ENCODE peak calls at places on chromosomes 3 and 15, in nine cellular contexts. One of them, this sample, is unnamed. For H3K9me2, the result is how much of the 10 kb centered on the place peaks cover.

GRCh38 chr15:70250208-70251201 is 152.8 kb upstream of the TLE3 start:
- DNase-seq in PC-3: no peak
- DNase-seq in PC-9: no peak
- DNase-seq in GM23338: no peak
- DNase-seq in MM.1S: no peak
- DNase-seq in hepatocyte: no peak
- DNase-seq in GM23248: no peak
- DNase-seq in OCI-LY7: no peak
- DNase-seq in HCT116: no peak
- DNase-seq in this sample: no peak

GRCh38 chr3:98500019-98500418 is 2.5 kb downstream of the OR5K2 start:
- DNase-seq in HCT116: no peak
- DNase-seq in GM23248: no peak
- DNase-seq in OCI-LY7: no peak
- DNase-seq in hepatocyte: no peak
- DNase-seq in PC-3: no peak
- DNase-seq in PC-9: no peak
- DNase-seq in MM.1S: no peak
- DNase-seq in GM23338: no peak
- DNase-seq in this sample: no peak

GRCh38 chr3:183149915-183150825 is 12.4 kb downstream of the LAMP3 start:
- DNase-seq in GM23338: peak
- DNase-seq in MM.1S: no peak
- DNase-seq in PC-3: no peak
- DNase-seq in hepatocyte: no peak
- DNase-seq in OCI-LY7: no peak
- DNase-seq in HCT116: no peak
- DNase-seq in PC-9: no peak
- DNase-seq in GM23248: peak
- DNase-seq in this sample: peak

GRCh38 chr15:66253643-66254363 is at the start of gene MEGF11:
- DNase-seq in MM.1S: no peak
- DNase-seq in GM23248: peak
- DNase-seq in OCI-LY7: no peak
- DNase-seq in HCT116: no peak
- DNase-seq in hepatocyte: peak
- DNase-seq in PC-9: peak
- DNase-seq in PC-3: peak
- DNase-seq in GM23338: peak
- DNase-seq in this sample: no peak

GRCh38 chr3:32181370-32181769 is 57.1 kb upstream of the CMTM8 start:
- DNase-seq in HCT116: no peak
- DNase-seq in GM23248: no peak
- DNase-seq in PC-9: no peak
- DNase-seq in PC-3: no peak
- DNase-seq in GM23338: no peak
- DNase-seq in MM.1S: no peak
- DNase-seq in hepatocyte: no peak
- DNase-seq in OCI-LY7: peak
- DNase-seq in this sample: no peak

GRCh38 chr15:94792166-94792565 is 560.8 kb downstream of the MCTP2 start:
- DNase-seq in PC-9: no peak
- DNase-seq in hepatocyte: no peak
- DNase-seq in HCT116: no peak
- DNase-seq in PC-3: peak
- DNase-seq in MM.1S: no peak
- DNase-seq in OCI-LY7: no peak
- DNase-seq in GM23338: no peak
- DNase-seq in GM23248: no peak
- DNase-seq in this sample: no peak

GRCh38 chr3:52062499-52062898 is 6.1 kb upstream of the DUSP7 start:
- DNase-seq in GM23338: no peak
- DNase-seq in PC-9: peak
- DNase-seq in OCI-LY7: peak
- DNase-seq in MM.1S: no peak
- DNase-seq in hepatocyte: peak
- DNase-seq in HCT116: peak
- DNase-seq in GM23248: peak
- DNase-seq in PC-3: peak
- DNase-seq in this sample: peak

GRCh38 chr3:124592658-124593441 is 137.4 kb upstream of the UMPS start:
- DNase-seq in PC-9: peak
- DNase-seq in GM23248: no peak
- DNase-seq in GM23338: peak
- DNase-seq in MM.1S: peak
- DNase-seq in HCT116: peak
- DNase-seq in PC-3: peak
- DNase-seq in hepatocyte: peak
- DNase-seq in OCI-LY7: no peak
- DNase-seq in this sample: no peak

GRCh38 chr3:106088270-106088669 is 219.5 kb upstream of the CBLB start:
- DNase-seq in MM.1S: no peak
- DNase-seq in HCT116: no peak
- DNase-seq in OCI-LY7: no peak
- DNase-seq in PC-9: no peak
- DNase-seq in PC-3: no peak
- DNase-seq in GM23248: no peak
- DNase-seq in GM23338: no peak
- DNase-seq in hepatocyte: no peak
- DNase-seq in this sample: no peak

GRCh38 chr3:146532406-146532805 is 12.0 kb downstream of the PLSCR1 start:
- DNase-seq in GM23248: no peak
- DNase-seq in HCT116: no peak
- DNase-seq in hepatocyte: no peak
- DNase-seq in OCI-LY7: no peak
- DNase-seq in MM.1S: no peak
- DNase-seq in PC-9: no peak
- DNase-seq in GM23338: peak
- DNase-seq in PC-3: no peak
- DNase-seq in this sample: no peak

GRCh38 chr3:53045107-53045783 is 628 bp downstream of the SFMBT1 start:
- DNase-seq in OCI-LY7: peak
- DNase-seq in GM23338: peak
- DNase-seq in MM.1S: peak
- DNase-seq in HCT116: no peak
- DNase-seq in PC-3: peak
- DNase-seq in hepatocyte: peak
- DNase-seq in PC-9: peak
- DNase-seq in GM23248: peak
- DNase-seq in this sample: peak

GRCh38 chr3:52171577-52172261 is 17.5 kb upstream of the POC1A start:
- DNase-seq in PC-3: peak
- DNase-seq in hepatocyte: peak
- DNase-seq in MM.1S: no peak
- DNase-seq in OCI-LY7: no peak
- DNase-seq in HCT116: peak
- DNase-seq in PC-9: peak
- DNase-seq in GM23248: peak
- DNase-seq in GM23338: no peak
- DNase-seq in this sample: no peak

GRCh38 chr3:73893089-73893488 is 268.3 kb upstream of the PDZRN3 start:
- DNase-seq in OCI-LY7: no peak
- DNase-seq in PC-9: no peak
- DNase-seq in HCT116: no peak
- DNase-seq in MM.1S: no peak
- DNase-seq in GM23248: no peak
- DNase-seq in GM23338: no peak
- DNase-seq in hepatocyte: no peak
- DNase-seq in PC-3: no peak
- DNase-seq in this sample: no peak
- H3K9me2 ChIP-seq in OCI-LY7: under half
- H3K9me2 ChIP-seq in PC-9: under half
- H3K9me2 ChIP-seq in HCT116: under half
- H3K9me2 ChIP-seq in MM.1S: under half
- H3K9me2 ChIP-seq in GM23248: under half
- H3K9me2 ChIP-seq in GM23338: under half
- H3K9me2 ChIP-seq in hepatocyte: under half
- H3K9me2 ChIP-seq in PC-3: under half
- H3K9me2 ChIP-seq in this sample: under half

GRCh38 chr3:114623420-114624046 is 329.7 kb downstream of the TIGIT start:
- DNase-seq in GM23248: peak
- DNase-seq in hepatocyte: no peak
- DNase-seq in MM.1S: no peak
- DNase-seq in PC-9: peak
- DNase-seq in HCT116: no peak
- DNase-seq in PC-3: no peak
- DNase-seq in OCI-LY7: no peak
- DNase-seq in GM23338: no peak
- DNase-seq in this sample: no peak

GRCh38 chr3:114622001-114622400 is 328.2 kb downstream of the TIGIT start:
- DNase-seq in OCI-LY7: no peak
- DNase-seq in HCT116: no peak
- DNase-seq in PC-3: no peak
- DNase-seq in PC-9: no peak
- DNase-seq in MM.1S: no peak
- DNase-seq in GM23338: no peak
- DNase-seq in hepatocyte: no peak
- DNase-seq in GM23248: no peak
- DNase-seq in this sample: no peak

GRCh38 chr3:114624676-114625181 is 330.9 kb downstream of the TIGIT start:
- DNase-seq in GM23338: no peak
- DNase-seq in PC-9: peak
- DNase-seq in HCT116: peak
- DNase-seq in GM23248: peak
- DNase-seq in hepatocyte: peak
- DNase-seq in OCI-LY7: no peak
- DNase-seq in PC-3: peak
- DNase-seq in MM.1S: no peak
- DNase-seq in this sample: no peak

GRCh38 chr3:114626751-114627150 is 332.9 kb downstream of the TIGIT start:
- DNase-seq in PC-9: no peak
- DNase-seq in PC-3: no peak
- DNase-seq in GM23338: no peak
- DNase-seq in GM23248: peak
- DNase-seq in OCI-LY7: no peak
- DNase-seq in MM.1S: no peak
- DNase-seq in HCT116: no peak
- DNase-seq in hepatocyte: no peak
- DNase-seq in this sample: no peak

GRCh38 chr3:114624047-114624445 is 330.2 kb downstream of the TIGIT start:
- DNase-seq in PC-3: no peak
- DNase-seq in OCI-LY7: no peak
- DNase-seq in MM.1S: no peak
- DNase-seq in hepatocyte: peak
- DNase-seq in GM23248: peak
- DNase-seq in GM23338: no peak
- DNase-seq in PC-9: peak
- DNase-seq in HCT116: no peak
- DNase-seq in this sample: no peak
- H2AFZ ChIP-seq in PC-3: peak
- H2AFZ ChIP-seq in OCI-LY7: no peak
- H2AFZ ChIP-seq in MM.1S: no peak
- H2AFZ ChIP-seq in hepatocyte: no peak
- H2AFZ ChIP-seq in GM23248: peak
- H2AFZ ChIP-seq in GM23338: peak
- H2AFZ ChIP-seq in PC-9: peak
- H2AFZ ChIP-seq in HCT116: no peak
- H2AFZ ChIP-seq in this sample: no peak

DNA sequence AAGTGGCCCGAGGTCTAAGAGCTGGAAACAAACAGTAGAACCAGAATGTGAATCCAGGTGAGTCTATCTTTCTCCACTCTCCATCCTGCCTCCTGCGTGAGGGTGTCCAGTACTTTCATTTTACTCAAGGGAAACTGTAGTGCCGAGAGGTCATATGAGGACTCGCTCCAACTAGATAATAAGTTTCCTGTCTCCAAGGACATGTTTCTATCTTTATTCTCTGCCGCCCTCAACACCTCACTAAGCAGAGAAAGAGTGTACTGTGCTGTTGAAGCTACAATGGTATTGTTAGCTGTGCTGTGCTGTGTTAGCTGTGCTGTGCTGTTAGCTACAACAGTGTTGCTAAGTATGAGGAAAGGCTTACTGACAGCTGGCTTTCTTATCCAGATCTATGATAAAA is 137.9 kb upstream of the COL8A1 start:
- DNase-seq in PC-3: no peak
- DNase-seq in GM23248: no peak
- DNase-seq in GM23338: no peak
- DNase-seq in HCT116: no peak
- DNase-seq in OCI-LY7: no peak
- DNase-seq in MM.1S: no peak
- DNase-seq in hepatocyte: no peak
- DNase-seq in PC-9: no peak
- DNase-seq in this sample: no peak
- H3K4me3 ChIP-seq in PC-3: no peak
- H3K4me3 ChIP-seq in GM23248: no peak
- H3K4me3 ChIP-seq in GM23338: no peak
- H3K4me3 ChIP-seq in HCT116: no peak
- H3K4me3 ChIP-seq in OCI-LY7: no peak
- H3K4me3 ChIP-seq in MM.1S: no peak
- H3K4me3 ChIP-seq in hepatocyte: no peak
- H3K4me3 ChIP-seq in PC-9: no peak
- H3K4me3 ChIP-seq in this sample: no peak

GRCh38 chr15:72106068-72106467 is 11.9 kb downstream of the MYO9A start:
- DNase-seq in hepatocyte: no peak
- DNase-seq in GM23338: no peak
- DNase-seq in MM.1S: no peak
- DNase-seq in GM23248: no peak
- DNase-seq in OCI-LY7: no peak
- DNase-seq in HCT116: no peak
- DNase-seq in PC-3: no peak
- DNase-seq in PC-9: no peak
- DNase-seq in this sample: no peak

GRCh38 chr15:72112111-72112510 is 5.8 kb downstream of the MYO9A start:
- DNase-seq in OCI-LY7: no peak
- DNase-seq in HCT116: no peak
- DNase-seq in MM.1S: no peak
- DNase-seq in hepatocyte: no peak
- DNase-seq in PC-3: no peak
- DNase-seq in GM23338: no peak
- DNase-seq in PC-9: no peak
- DNase-seq in GM23248: no peak
- DNase-seq in this sample: no peak

GRCh38 chr15:72113347-72114031 is 4.5 kb downstream of the MYO9A start:
- DNase-seq in GM23248: peak
- DNase-seq in PC-3: no peak
- DNase-seq in HCT116: no peak
- DNase-seq in PC-9: no peak
- DNase-seq in MM.1S: no peak
- DNase-seq in GM23338: no peak
- DNase-seq in OCI-LY7: no peak
- DNase-seq in hepatocyte: no peak
- DNase-seq in this sample: no peak

GRCh38 chr15:72112805-72113204 is 5.1 kb downstream of the MYO9A start:
- DNase-seq in HCT116: no peak
- DNase-seq in GM23338: no peak
- DNase-seq in MM.1S: no peak
- DNase-seq in OCI-LY7: no peak
- DNase-seq in PC-3: no peak
- DNase-seq in GM23248: no peak
- DNase-seq in PC-9: no peak
- DNase-seq in hepatocyte: no peak
- DNase-seq in this sample: no peak

DNA sequence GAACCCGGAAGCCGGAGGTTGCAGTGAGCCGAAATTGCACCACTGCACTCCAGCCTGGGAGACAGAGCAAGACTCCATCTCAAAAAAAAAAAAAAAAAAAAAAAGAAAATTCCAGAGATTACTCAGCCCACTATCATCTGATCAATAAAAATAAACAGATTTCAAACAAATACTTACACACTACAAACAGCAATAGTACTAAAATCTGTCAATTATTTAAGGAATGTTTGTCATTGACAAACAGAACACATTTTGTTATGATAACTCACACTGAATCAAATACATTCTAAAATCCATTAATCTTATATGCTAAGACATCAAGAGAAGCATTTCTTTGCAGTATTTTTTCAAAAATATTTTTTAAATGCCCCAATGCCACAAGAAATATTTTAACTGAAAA is 7.6 kb downstream of the MYO9A start:
- DNase-seq in OCI-LY7: no peak
- DNase-seq in GM23248: no peak
- DNase-seq in PC-3: peak
- DNase-seq in PC-9: no peak
- DNase-seq in HCT116: no peak
- DNase-seq in GM23338: no peak
- DNase-seq in MM.1S: no peak
- DNase-seq in hepatocyte: no peak
- DNase-seq in this sample: peak
- H3K9me2 ChIP-seq in OCI-LY7: under half
- H3K9me2 ChIP-seq in GM23248: under half
- H3K9me2 ChIP-seq in PC-3: under half
- H3K9me2 ChIP-seq in PC-9: under half
- H3K9me2 ChIP-seq in HCT116: under half
- H3K9me2 ChIP-seq in GM23338: under half
- H3K9me2 ChIP-seq in MM.1S: under half
- H3K9me2 ChIP-seq in hepatocyte: under half
- H3K9me2 ChIP-seq in this sample: under half